ENCODE peak calls at places on chromosomes 11 and 22, in nine cellular contexts. One of them, this sample, is unnamed.
A peak's percentile ranks its signal among the peaks of the same experiment; 100 is the strongest.

GRCh38 chr11:92495107-92495793 is 270.6 kb downstream of the FAT3 start:
- DNase-seq in BJ: no peak
- DNase-seq in astrocyte of the spinal cord: no peak
- DNase-seq in heart left ventricle: no peak
- DNase-seq in A549: no peak
- DNase-seq in cardiac muscle cell: no peak
- DNase-seq in epithelial cell of esophagus: no peak
- DNase-seq in uterus: no peak
- DNase-seq in PC-3: no peak
- DNase-seq in this sample: no peak

GRCh38 chr22:28802595-28803087 is 2.3 kb upstream of the XBP1 start:
- DNase-seq in heart left ventricle: no peak
- DNase-seq in BJ: no peak
- DNase-seq in epithelial cell of esophagus: no peak
- DNase-seq in uterus: no peak
- DNase-seq in A549: no peak
- DNase-seq in PC-3: no peak
- DNase-seq in cardiac muscle cell: no peak
- DNase-seq in astrocyte of the spinal cord: no peak
- DNase-seq in this sample: no peak

GRCh38 chr11:123405123-123405592 is 24.9 kb upstream of the GRAMD1B start:
- DNase-seq in astrocyte of the spinal cord: no peak
- DNase-seq in A549: no peak
- DNase-seq in epithelial cell of esophagus: peak; percentile 10
- DNase-seq in cardiac muscle cell: peak; percentile 96
- DNase-seq in heart left ventricle: peak; percentile 78
- DNase-seq in PC-3: no peak
- DNase-seq in uterus: no peak
- DNase-seq in BJ: no peak
- DNase-seq in this sample: no peak

GRCh38 chr11:33881651-33882279 is 10.1 kb downstream of the LMO2 start:
- DNase-seq in A549: no peak
- DNase-seq in PC-3: no peak
- DNase-seq in epithelial cell of esophagus: no peak
- DNase-seq in cardiac muscle cell: no peak
- DNase-seq in astrocyte of the spinal cord: no peak
- DNase-seq in BJ: no peak
- DNase-seq in uterus: no peak
- DNase-seq in heart left ventricle: no peak
- DNase-seq in this sample: no peak

GRCh38 chr11:27468209-27468608 is 4.4 kb downstream of the LGR4 start:
- DNase-seq in BJ: peak; percentile 51
- DNase-seq in A549: peak; percentile 58
- DNase-seq in uterus: no peak
- DNase-seq in epithelial cell of esophagus: peak; percentile 89
- DNase-seq in heart left ventricle: no peak
- DNase-seq in astrocyte of the spinal cord: peak; percentile 78
- DNase-seq in PC-3: peak; percentile 80
- DNase-seq in cardiac muscle cell: no peak
- DNase-seq in this sample: peak; percentile 78

GRCh38 chr22:31488988-31489617 is 539 bp downstream of the EIF4ENIF1 start:
- DNase-seq in cardiac muscle cell: peak; percentile 74
- DNase-seq in uterus: peak; percentile 21
- DNase-seq in epithelial cell of esophagus: peak; percentile 30
- DNase-seq in BJ: no peak
- DNase-seq in PC-3: peak; percentile 4
- DNase-seq in astrocyte of the spinal cord: peak; percentile 22
- DNase-seq in A549: peak; percentile 21
- DNase-seq in heart left ventricle: peak; percentile 32
- DNase-seq in this sample: peak; percentile 11

GRCh38 chr11:36273110-36273509 is 16.1 kb downstream of the COMMD9 start:
- DNase-seq in heart left ventricle: no peak
- DNase-seq in epithelial cell of esophagus: no peak
- DNase-seq in uterus: no peak
- DNase-seq in cardiac muscle cell: no peak
- DNase-seq in A549: no peak
- DNase-seq in astrocyte of the spinal cord: no peak
- DNase-seq in BJ: no peak
- DNase-seq in PC-3: no peak
- DNase-seq in this sample: no peak

GRCh38 chr11:4095509-4096230 is 1.1 kb downstream of the RRM1 start:
- DNase-seq in PC-3: peak; percentile 34
- DNase-seq in uterus: no peak
- DNase-seq in BJ: no peak
- DNase-seq in A549: peak; percentile 53
- DNase-seq in heart left ventricle: no peak
- DNase-seq in epithelial cell of esophagus: peak; percentile 87
- DNase-seq in astrocyte of the spinal cord: peak; percentile 42
- DNase-seq in cardiac muscle cell: no peak
- DNase-seq in this sample: peak; percentile 65

GRCh38 chr22:46596032-46596441 is 24.1 kb upstream of the GRAMD4 start:
- DNase-seq in BJ: no peak
- DNase-seq in astrocyte of the spinal cord: no peak
- DNase-seq in uterus: no peak
- DNase-seq in A549: no peak
- DNase-seq in epithelial cell of esophagus: no peak
- DNase-seq in PC-3: no peak
- DNase-seq in cardiac muscle cell: no peak
- DNase-seq in heart left ventricle: peak; percentile 63
- DNase-seq in this sample: no peak

GRCh38 chr11:27216268-27217149 is 146.5 kb downstream of the CCDC34 start:
- DNase-seq in cardiac muscle cell: peak; percentile 37
- DNase-seq in uterus: peak; percentile 70
- DNase-seq in BJ: no peak
- DNase-seq in astrocyte of the spinal cord: peak; percentile 54
- DNase-seq in A549: no peak
- DNase-seq in epithelial cell of esophagus: no peak
- DNase-seq in PC-3: no peak
- DNase-seq in heart left ventricle: peak; percentile 60
- DNase-seq in this sample: peak; percentile 89

GRCh38 chr11:65415499-65416340 is 6.9 kb upstream of the NEAT1 start:
- DNase-seq in heart left ventricle: no peak
- DNase-seq in uterus: no peak
- DNase-seq in epithelial cell of esophagus: no peak
- DNase-seq in cardiac muscle cell: no peak
- DNase-seq in BJ: no peak
- DNase-seq in PC-3: no peak
- DNase-seq in A549: no peak
- DNase-seq in astrocyte of the spinal cord: no peak
- DNase-seq in this sample: no peak

GRCh38 chr11:70050243-70050642 is 27.9 kb upstream of the ANO1 start:
- DNase-seq in cardiac muscle cell: no peak
- DNase-seq in heart left ventricle: no peak
- DNase-seq in uterus: no peak
- DNase-seq in astrocyte of the spinal cord: no peak
- DNase-seq in epithelial cell of esophagus: no peak
- DNase-seq in BJ: no peak
- DNase-seq in PC-3: no peak
- DNase-seq in A549: no peak
- DNase-seq in this sample: no peak

GRCh38 chr11:70049045-70049444 is 29.1 kb upstream of the ANO1 start:
- DNase-seq in A549: no peak
- DNase-seq in PC-3: no peak
- DNase-seq in epithelial cell of esophagus: no peak
- DNase-seq in cardiac muscle cell: no peak
- DNase-seq in astrocyte of the spinal cord: no peak
- DNase-seq in BJ: no peak
- DNase-seq in uterus: no peak
- DNase-seq in heart left ventricle: no peak
- DNase-seq in this sample: no peak

GRCh38 chr11:70046089-70046488 is 32.0 kb upstream of the ANO1 start:
- DNase-seq in uterus: no peak
- DNase-seq in astrocyte of the spinal cord: no peak
- DNase-seq in BJ: no peak
- DNase-seq in A549: no peak
- DNase-seq in heart left ventricle: no peak
- DNase-seq in epithelial cell of esophagus: no peak
- DNase-seq in cardiac muscle cell: no peak
- DNase-seq in PC-3: no peak
- DNase-seq in this sample: no peak

GRCh38 chr11:70043482-70043881 is 34.6 kb upstream of the ANO1 start:
- DNase-seq in epithelial cell of esophagus: no peak
- DNase-seq in heart left ventricle: no peak
- DNase-seq in astrocyte of the spinal cord: no peak
- DNase-seq in BJ: no peak
- DNase-seq in PC-3: no peak
- DNase-seq in uterus: no peak
- DNase-seq in A549: no peak
- DNase-seq in cardiac muscle cell: no peak
- DNase-seq in this sample: no peak

GRCh38 chr11:70048279-70049024 is 29.7 kb upstream of the ANO1 start:
- DNase-seq in BJ: no peak
- DNase-seq in PC-3: peak; percentile 99
- DNase-seq in A549: peak; percentile 10
- DNase-seq in uterus: no peak
- DNase-seq in astrocyte of the spinal cord: no peak
- DNase-seq in cardiac muscle cell: peak; percentile 11
- DNase-seq in epithelial cell of esophagus: peak; percentile 90
- DNase-seq in heart left ventricle: no peak
- DNase-seq in this sample: no peak
- TF ChIP-seq CTCF in BJ: no peak
- TF ChIP-seq CTCF in PC-3: peak; percentile 90
- TF ChIP-seq CTCF in A549: no peak
- TF ChIP-seq CTCF in uterus: no peak
- TF ChIP-seq CTCF in astrocyte of the spinal cord: peak; percentile 39
- TF ChIP-seq CTCF in cardiac muscle cell: peak; percentile 35
- TF ChIP-seq CTCF in epithelial cell of esophagus: peak; percentile 59
- TF ChIP-seq CTCF in heart left ventricle: no peak
- TF ChIP-seq CTCF in this sample: peak; percentile 36

GRCh38 chr11:2270322-2271076 is at the start of gene ASCL2:
- DNase-seq in A549: no peak
- DNase-seq in PC-3: no peak
- DNase-seq in uterus: no peak
- DNase-seq in cardiac muscle cell: no peak
- DNase-seq in astrocyte of the spinal cord: no peak
- DNase-seq in heart left ventricle: no peak
- DNase-seq in BJ: no peak
- DNase-seq in epithelial cell of esophagus: peak; percentile 21
- DNase-seq in this sample: no peak
- H3K4me3 ChIP-seq in A549: peak within 1 kb of the TSS; percentile 52
- H3K4me3 ChIP-seq in PC-3: peak within 1 kb of the TSS; percentile 72
- H3K4me3 ChIP-seq in uterus: peak within 1 kb of the TSS; percentile 24
- H3K4me3 ChIP-seq in cardiac muscle cell: peak within 1 kb of the TSS; percentile 26
- H3K4me3 ChIP-seq in astrocyte of the spinal cord: no peak within 1 kb of the TSS
- H3K4me3 ChIP-seq in heart left ventricle: peak within 1 kb of the TSS; percentile 51
- H3K4me3 ChIP-seq in BJ: peak within 1 kb of the TSS; percentile 23
- H3K4me3 ChIP-seq in epithelial cell of esophagus: peak within 1 kb of the TSS; percentile 44
- H3K4me3 ChIP-seq in this sample: no peak within 1 kb of the TSS

DNA sequence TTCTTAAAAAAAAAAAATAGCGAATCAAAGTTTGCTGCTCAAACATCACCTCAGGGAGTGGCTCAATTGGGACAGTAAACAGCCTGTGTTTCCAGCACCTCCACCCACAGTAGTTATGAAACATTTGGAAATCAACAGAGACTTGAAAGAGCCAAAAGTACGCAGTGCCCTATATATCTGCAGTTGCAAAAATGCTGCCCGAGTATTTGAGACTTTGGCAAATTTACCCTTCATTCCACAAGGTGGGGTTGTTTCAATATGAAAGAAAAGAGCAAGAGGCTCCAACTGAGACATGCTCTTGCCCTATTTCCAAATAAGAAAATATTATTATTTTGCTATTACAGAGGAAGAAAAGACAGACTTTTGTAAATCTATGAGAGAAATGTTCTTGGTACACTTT is 851.1 kb upstream of the RAG2 start:
- DNase-seq in astrocyte of the spinal cord: peak; percentile 73
- DNase-seq in A549: peak; percentile 6
- DNase-seq in PC-3: peak; percentile 81
- DNase-seq in BJ: peak; percentile 5
- DNase-seq in epithelial cell of esophagus: peak; percentile 66
- DNase-seq in heart left ventricle: no peak
- DNase-seq in uterus: no peak
- DNase-seq in cardiac muscle cell: peak; percentile 64
- DNase-seq in this sample: peak; percentile 85
- TF ChIP-seq CTCF in astrocyte of the spinal cord: peak; percentile 60
- TF ChIP-seq CTCF in A549: no peak
- TF ChIP-seq CTCF in PC-3: peak; percentile 76
- TF ChIP-seq CTCF in BJ: peak; percentile 66
- TF ChIP-seq CTCF in epithelial cell of esophagus: peak; percentile 61
- TF ChIP-seq CTCF in heart left ventricle: no peak
- TF ChIP-seq CTCF in uterus: no peak
- TF ChIP-seq CTCF in cardiac muscle cell: peak; percentile 67
- TF ChIP-seq CTCF in this sample: peak; percentile 65

GRCh38 chr11:10351768-10352641 is 47.1 kb downstream of the ADM start:
- DNase-seq in cardiac muscle cell: peak; percentile 59
- DNase-seq in astrocyte of the spinal cord: peak; percentile 82
- DNase-seq in BJ: peak; percentile 62
- DNase-seq in epithelial cell of esophagus: peak; percentile 71
- DNase-seq in A549: peak; percentile 59
- DNase-seq in heart left ventricle: peak; percentile 79
- DNase-seq in PC-3: peak; percentile 72
- DNase-seq in uterus: peak; percentile 50
- DNase-seq in this sample: peak; percentile 86
- H3K4me3 ChIP-seq in cardiac muscle cell: no peak overlapping the region
- H3K4me3 ChIP-seq in astrocyte of the spinal cord: no peak overlapping the region
- H3K4me3 ChIP-seq in BJ: no peak overlapping the region
- H3K4me3 ChIP-seq in epithelial cell of esophagus: no peak overlapping the region
- H3K4me3 ChIP-seq in A549: no peak overlapping the region
- H3K4me3 ChIP-seq in heart left ventricle: peak overlapping the region; percentile 0
- H3K4me3 ChIP-seq in PC-3: no peak overlapping the region
- H3K4me3 ChIP-seq in uterus: no peak overlapping the region
- H3K4me3 ChIP-seq in this sample: no peak overlapping the region

GRCh38 chr11:13216019-13217006 is 61.3 kb upstream of the BMAL1 start:
- DNase-seq in BJ: peak; percentile 80
- DNase-seq in uterus: no peak
- DNase-seq in PC-3: peak; percentile 94
- DNase-seq in astrocyte of the spinal cord: peak; percentile 97
- DNase-seq in heart left ventricle: no peak
- DNase-seq in A549: peak; percentile 90
- DNase-seq in cardiac muscle cell: no peak
- DNase-seq in epithelial cell of esophagus: peak; percentile 97
- DNase-seq in this sample: peak; percentile 89
- TF ChIP-seq CTCF in BJ: peak; percentile 8
- TF ChIP-seq CTCF in uterus: no peak
- TF ChIP-seq CTCF in PC-3: no peak
- TF ChIP-seq CTCF in astrocyte of the spinal cord: no peak
- TF ChIP-seq CTCF in heart left ventricle: no peak
- TF ChIP-seq CTCF in A549: no peak
- TF ChIP-seq CTCF in cardiac muscle cell: peak; percentile 12
- TF ChIP-seq CTCF in epithelial cell of esophagus: peak; percentile 9
- TF ChIP-seq CTCF in this sample: no peak

GRCh38 chr11:20026629-20027545 is 133.4 kb downstream of the DBX1 start:
- DNase-seq in BJ: no peak
- DNase-seq in heart left ventricle: no peak
- DNase-seq in uterus: peak; percentile 27
- DNase-seq in epithelial cell of esophagus: peak; percentile 95
- DNase-seq in astrocyte of the spinal cord: no peak
- DNase-seq in cardiac muscle cell: no peak
- DNase-seq in PC-3: peak; percentile 84
- DNase-seq in A549: no peak
- DNase-seq in this sample: no peak
- H3K4me3 ChIP-seq in BJ: no peak overlapping the region
- H3K4me3 ChIP-seq in heart left ventricle: no peak overlapping the region
- H3K4me3 ChIP-seq in uterus: no peak overlapping the region
- H3K4me3 ChIP-seq in epithelial cell of esophagus: peak overlapping the region; percentile 43
- H3K4me3 ChIP-seq in astrocyte of the spinal cord: no peak overlapping the region
- H3K4me3 ChIP-seq in cardiac muscle cell: peak overlapping the region; percentile 52
- H3K4me3 ChIP-seq in PC-3: no peak overlapping the region
- H3K4me3 ChIP-seq in A549: no peak overlapping the region
- H3K4me3 ChIP-seq in this sample: no peak overlapping the region

This sample was measured in fibroblast of the aortic adventitia.